ENCODE peak calls at places on chromosome 4, in six cellular contexts. O is GM23248, D is GM06990, E is NCI-H1092 treated with DMSO at 0.1 percent for 48 hours, B is AG09319, L is COLO829. J is an unnamed sample.

GRCh38 chr4:138798404-138798803 is 217.2 kb upstream of the NOCT start:
- DNase-seq in E (no peak), L (no peak), B (no peak), O (no peak), D (no peak), J (no peak)

GRCh38 chr4:79141530-79141929 is 184.3 kb downstream of the NAA11 start:
- DNase-seq in O (peak; percentile 39), E (no peak), B (no peak), L (no peak), D (no peak), J (no peak)

GRCh38 chr4:148335133-148335532 is 107.1 kb downstream of the NR3C2 start:
- DNase-seq in D (no peak), L (no peak), B (no peak), O (no peak), E (no peak), J (no peak)

GRCh38 chr4:48024522-48024921 is 8.0 kb downstream of the NIPAL1 start:
- DNase-seq in L (peak; percentile 33), E (peak; percentile 37), B (no peak), O (no peak), D (no peak), J (no peak)

GRCh38 chr4:1316537-1317168 is 27.0 kb downstream of the MAEA start:
- DNase-seq in L (no peak), B (no peak), E (no peak), D (no peak), O (no peak), J (no peak)

GRCh38 chr4:1594871-1595788 is 89.0 kb downstream of the FAM53A start:
- DNase-seq in E (no peak), L (no peak), D (no peak), O (no peak), B (no peak), J (no peak)

GRCh38 chr4:146222313-146222712 is 8.0 kb downstream of the REELD1 start:
- DNase-seq in E (no peak), B (no peak), O (peak; percentile 39), L (no peak), D (no peak), J (no peak)

GRCh38 chr4:158826057-158826456 is 57.2 kb downstream of the FNIP2 start:
- DNase-seq in B (no peak), L (no peak), O (peak; percentile 28), D (no peak), E (no peak), J (no peak)

GRCh38 chr4:1113311-1114009 is at the start of gene RNF212:
- DNase-seq in D (peak; percentile 69), B (no peak), E (no peak), O (peak; percentile 61), L (no peak), J (no peak)

GRCh38 chr4:74327751-74328150 is 19.5 kb downstream of the EPGN start:
- DNase-seq in L (no peak), O (peak; percentile 52), D (no peak), E (no peak), B (no peak), J (no peak)

GRCh38 chr4:123415977-123416376 is 19.4 kb downstream of the SPRY1 start:
- DNase-seq in L (peak; percentile 68), B (no peak), E (no peak), D (no peak), O (peak; percentile 60), J (peak; percentile 37)

GRCh38 chr4:82519776-82520175 is 42.0 kb downstream of the TMEM150C start:
- DNase-seq in O (peak; percentile 60), L (no peak), B (no peak), D (no peak), E (no peak), J (no peak)

GRCh38 chr4:118904935-118905334 is 16.3 kb downstream of the SYNPO2 start:
- DNase-seq in B (no peak), L (no peak), O (no peak), E (peak; percentile 84), D (no peak), J (peak; percentile 7)

GRCh38 chr4:39883645-39884044 is 94.1 kb downstream of the PDS5A start:
- DNase-seq in E (no peak), O (peak; percentile 27), B (no peak), L (no peak), D (no peak), J (no peak)

GRCh38 chr4:53321151-53321987 is 44.5 kb downstream of the SCFD2 start:
- DNase-seq in L (peak; percentile 89), B (peak; percentile 87), E (no peak), O (peak; percentile 93), D (no peak), J (no peak)

GRCh38 chr4:158035662-158036195 is 137.1 kb downstream of the GASK1B start:
- DNase-seq in L (no peak), D (no peak), O (no peak), E (no peak), B (no peak), J (no peak)

GRCh38 chr4:88957570-88957969 is 99.4 kb downstream of the FAM13A start:
- DNase-seq in E (no peak), O (no peak), L (no peak), B (no peak), D (no peak), J (no peak)

GRCh38 chr4:66178901-66179300 is 508.6 kb upstream of the EPHA5 start:
- DNase-seq in D (no peak), E (no peak), L (peak; percentile 6), B (no peak), O (no peak), J (no peak)

GRCh38 chr4:8351931-8352367 is 82.4 kb downstream of the HTRA3 start:
- DNase-seq in D (no peak), L (no peak), B (peak; percentile 16), E (no peak), O (peak; percentile 15), J (no peak)

GRCh38 chr4:69999420-69999819 is 3.7 kb downstream of the STATH start:
- DNase-seq in B (no peak), D (no peak), E (no peak), L (no peak), O (peak; percentile 45), J (no peak)

GRCh38 chr4:154088741-154089140 is 299.9 kb upstream of the SFRP2 start:
- DNase-seq in B (no peak), D (no peak), L (no peak), E (no peak), O (no peak), J (no peak)

GRCh38 chr4:74117024-74117534 is 18.1 kb upstream of the CXCL2 start:
- DNase-seq in B (peak; percentile 85), L (peak; percentile 90), D (no peak), E (peak; percentile 35), O (peak; percentile 98), J (peak; percentile 60)

GRCh38 chr4:17811078-17811603 is 362 bp downstream of the NCAPG start:
- DNase-seq in B (no peak), O (peak; percentile 75), E (peak; percentile 42), D (no peak), L (no peak), J (no peak)

GRCh38 chr4:158203929-158204328 is 6.4 kb upstream of the TMEM144 start:
- DNase-seq in E (no peak), O (no peak), D (no peak), B (no peak), L (no peak), J (no peak)

J was measured in K562.